ENCODE peak calls at places on chromosomes 13 and 19, in eight cellular contexts. One of them, this sample, is unnamed.

GRCh38 chr13:21675095-21676007 is 4.5 kb downstream of the FGF9 start:
- DNase-seq in A549: no peak
- DNase-seq in lower leg skin: no peak
- DNase-seq in AG04449: no peak
- DNase-seq in colonic mucosa: peak
- DNase-seq in fibroblast of pulmonary artery: no peak
- DNase-seq in IMR-90: no peak
- DNase-seq in fibroblast of lung: no peak
- DNase-seq in this sample: no peak

GRCh38 chr13:77002590-77003190 is 10.8 kb downstream of the CLN5 start:
- DNase-seq in fibroblast of pulmonary artery: peak
- DNase-seq in colonic mucosa: no peak
- DNase-seq in lower leg skin: no peak
- DNase-seq in AG04449: no peak
- DNase-seq in fibroblast of lung: peak
- DNase-seq in A549: peak
- DNase-seq in IMR-90: peak
- DNase-seq in this sample: no peak

GRCh38 chr19:1284293-1284978 is 1.2 kb upstream of the EFNA2 start:
- DNase-seq in A549: no peak
- DNase-seq in IMR-90: no peak
- DNase-seq in lower leg skin: no peak
- DNase-seq in AG04449: no peak
- DNase-seq in colonic mucosa: peak
- DNase-seq in fibroblast of lung: no peak
- DNase-seq in fibroblast of pulmonary artery: no peak
- DNase-seq in this sample: no peak

GRCh38 chr19:15464394-15465385 is at the start of gene RASAL3:
- DNase-seq in A549: no peak
- DNase-seq in AG04449: no peak
- DNase-seq in fibroblast of pulmonary artery: peak
- DNase-seq in lower leg skin: no peak
- DNase-seq in fibroblast of lung: no peak
- DNase-seq in IMR-90: no peak
- DNase-seq in colonic mucosa: peak
- DNase-seq in this sample: no peak

GRCh38 chr13:112762690-112763080 is 72.8 kb downstream of the ATP11A start:
- DNase-seq in fibroblast of pulmonary artery: no peak
- DNase-seq in colonic mucosa: no peak
- DNase-seq in fibroblast of lung: no peak
- DNase-seq in AG04449: no peak
- DNase-seq in A549: no peak
- DNase-seq in IMR-90: no peak
- DNase-seq in lower leg skin: no peak
- DNase-seq in this sample: no peak

GRCh38 chr13:23739597-23739996 is 149.6 kb downstream of the MIPEP start:
- DNase-seq in fibroblast of pulmonary artery: no peak
- DNase-seq in A549: no peak
- DNase-seq in fibroblast of lung: no peak
- DNase-seq in lower leg skin: no peak
- DNase-seq in IMR-90: no peak
- DNase-seq in colonic mucosa: no peak
- DNase-seq in AG04449: no peak
- DNase-seq in this sample: no peak

GRCh38 chr13:110106726-110107125 is 200.2 kb downstream of the COL4A1 start:
- DNase-seq in colonic mucosa: no peak
- DNase-seq in A549: no peak
- DNase-seq in fibroblast of pulmonary artery: peak
- DNase-seq in AG04449: no peak
- DNase-seq in IMR-90: no peak
- DNase-seq in lower leg skin: no peak
- DNase-seq in fibroblast of lung: peak
- DNase-seq in this sample: no peak

GRCh38 chr19:47726467-47726866 is 13.2 kb downstream of the EHD2 start:
- DNase-seq in lower leg skin: no peak
- DNase-seq in colonic mucosa: no peak
- DNase-seq in IMR-90: peak
- DNase-seq in AG04449: no peak
- DNase-seq in fibroblast of lung: peak
- DNase-seq in A549: no peak
- DNase-seq in fibroblast of pulmonary artery: peak
- DNase-seq in this sample: no peak

GRCh38 chr19:43504426-43505185 is at the start of gene PHLDB3:
- DNase-seq in fibroblast of pulmonary artery: no peak
- DNase-seq in A549: no peak
- DNase-seq in AG04449: no peak
- DNase-seq in IMR-90: peak
- DNase-seq in lower leg skin: peak
- DNase-seq in colonic mucosa: peak
- DNase-seq in fibroblast of lung: no peak
- DNase-seq in this sample: no peak

GRCh38 chr19:32877323-32877912 is 7.9 kb upstream of the SLC7A9 start:
- DNase-seq in fibroblast of lung: no peak
- DNase-seq in colonic mucosa: no peak
- DNase-seq in lower leg skin: peak
- DNase-seq in fibroblast of pulmonary artery: no peak
- DNase-seq in IMR-90: no peak
- DNase-seq in A549: no peak
- DNase-seq in AG04449: no peak
- DNase-seq in this sample: no peak

GRCh38 chr19:10193666-10194499 is 870 bp downstream of the DNMT1 start:
- DNase-seq in fibroblast of pulmonary artery: peak
- DNase-seq in AG04449: no peak
- DNase-seq in colonic mucosa: peak
- DNase-seq in fibroblast of lung: peak
- DNase-seq in A549: peak
- DNase-seq in IMR-90: peak
- DNase-seq in lower leg skin: peak
- DNase-seq in this sample: no peak

GRCh38 chr13:48647625-48648024 is 6.1 kb upstream of the CYSLTR2 start:
- DNase-seq in AG04449: no peak
- DNase-seq in A549: no peak
- DNase-seq in fibroblast of lung: no peak
- DNase-seq in fibroblast of pulmonary artery: no peak
- DNase-seq in IMR-90: no peak
- DNase-seq in colonic mucosa: no peak
- DNase-seq in lower leg skin: no peak
- DNase-seq in this sample: no peak

GRCh38 chr13:23086951-23087350 is 93.8 kb upstream of the SGCG start:
- DNase-seq in fibroblast of pulmonary artery: no peak
- DNase-seq in A549: no peak
- DNase-seq in fibroblast of lung: no peak
- DNase-seq in AG04449: no peak
- DNase-seq in IMR-90: no peak
- DNase-seq in lower leg skin: no peak
- DNase-seq in colonic mucosa: no peak
- DNase-seq in this sample: no peak

GRCh38 chr13:20814224-20814910 is 40.6 kb upstream of the EEF1AKMT1 start:
- DNase-seq in A549: peak
- DNase-seq in lower leg skin: peak
- DNase-seq in fibroblast of lung: peak
- DNase-seq in AG04449: peak
- DNase-seq in IMR-90: peak
- DNase-seq in fibroblast of pulmonary artery: peak
- DNase-seq in colonic mucosa: peak
- DNase-seq in this sample: peak

GRCh38 chr13:40389081-40389641 is 277.3 kb downstream of the FOXO1 start:
- DNase-seq in fibroblast of pulmonary artery: no peak
- DNase-seq in IMR-90: no peak
- DNase-seq in fibroblast of lung: no peak
- DNase-seq in lower leg skin: no peak
- DNase-seq in A549: no peak
- DNase-seq in AG04449: no peak
- DNase-seq in colonic mucosa: peak
- DNase-seq in this sample: no peak

GRCh38 chr19:6271721-6272410 is 7.9 kb downstream of the MLLT1 start:
- DNase-seq in colonic mucosa: peak
- DNase-seq in fibroblast of lung: peak
- DNase-seq in IMR-90: peak
- DNase-seq in AG04449: no peak
- DNase-seq in A549: no peak
- DNase-seq in fibroblast of pulmonary artery: peak
- DNase-seq in lower leg skin: peak
- DNase-seq in this sample: peak

GRCh38 chr13:29538625-29538976 is 56.9 kb downstream of the SLC7A1 start:
- DNase-seq in AG04449: no peak
- DNase-seq in fibroblast of pulmonary artery: no peak
- DNase-seq in fibroblast of lung: peak
- DNase-seq in A549: no peak
- DNase-seq in IMR-90: no peak
- DNase-seq in colonic mucosa: no peak
- DNase-seq in lower leg skin: no peak
- DNase-seq in this sample: no peak

GRCh38 chr13:40590112-40590862 is 76.2 kb downstream of the FOXO1 start:
- DNase-seq in A549: no peak
- DNase-seq in fibroblast of pulmonary artery: peak
- DNase-seq in lower leg skin: no peak
- DNase-seq in fibroblast of lung: no peak
- DNase-seq in IMR-90: no peak
- DNase-seq in colonic mucosa: no peak
- DNase-seq in AG04449: no peak
- DNase-seq in this sample: no peak

GRCh38 chr13:114126789-114127472 is 5.5 kb downstream of the RASA3 start:
- DNase-seq in fibroblast of pulmonary artery: no peak
- DNase-seq in colonic mucosa: no peak
- DNase-seq in IMR-90: no peak
- DNase-seq in A549: no peak
- DNase-seq in fibroblast of lung: no peak
- DNase-seq in lower leg skin: no peak
- DNase-seq in AG04449: no peak
- DNase-seq in this sample: no peak

GRCh38 chr13:74253161-74253560 is 119.0 kb upstream of the KLF12 start:
- DNase-seq in IMR-90: no peak
- DNase-seq in A549: no peak
- DNase-seq in fibroblast of lung: no peak
- DNase-seq in fibroblast of pulmonary artery: no peak
- DNase-seq in lower leg skin: no peak
- DNase-seq in AG04449: no peak
- DNase-seq in colonic mucosa: no peak
- DNase-seq in this sample: no peak

GRCh38 chr13:71015021-71015420 is 852.0 kb downstream of the DACH1 start:
- DNase-seq in IMR-90: no peak
- DNase-seq in A549: no peak
- DNase-seq in fibroblast of pulmonary artery: no peak
- DNase-seq in lower leg skin: no peak
- DNase-seq in fibroblast of lung: no peak
- DNase-seq in colonic mucosa: no peak
- DNase-seq in AG04449: no peak
- DNase-seq in this sample: no peak
- H3K4me3 ChIP-seq in IMR-90: no peak
- H3K4me3 ChIP-seq in A549: no peak
- H3K4me3 ChIP-seq in fibroblast of pulmonary artery: no peak
- H3K4me3 ChIP-seq in lower leg skin: no peak
- H3K4me3 ChIP-seq in fibroblast of lung: no peak
- H3K4me3 ChIP-seq in colonic mucosa: no peak
- H3K4me3 ChIP-seq in AG04449: no peak
- H3K4me3 ChIP-seq in this sample: no peak

GRCh38 chr13:33191425-33192221 is 93.9 kb downstream of the STARD13 start:
- DNase-seq in AG04449: no peak
- DNase-seq in fibroblast of lung: peak
- DNase-seq in colonic mucosa: no peak
- DNase-seq in IMR-90: peak
- DNase-seq in lower leg skin: no peak
- DNase-seq in A549: no peak
- DNase-seq in fibroblast of pulmonary artery: no peak
- DNase-seq in this sample: no peak
- TF ChIP-seq CTCF in AG04449: no peak
- TF ChIP-seq CTCF in fibroblast of lung: no peak
- TF ChIP-seq CTCF in colonic mucosa: no peak
- TF ChIP-seq CTCF in IMR-90: no peak
- TF ChIP-seq CTCF in lower leg skin: no peak
- TF ChIP-seq CTCF in A549: no peak
- TF ChIP-seq CTCF in fibroblast of pulmonary artery: no peak
- TF ChIP-seq CTCF in this sample: no peak

DNA sequence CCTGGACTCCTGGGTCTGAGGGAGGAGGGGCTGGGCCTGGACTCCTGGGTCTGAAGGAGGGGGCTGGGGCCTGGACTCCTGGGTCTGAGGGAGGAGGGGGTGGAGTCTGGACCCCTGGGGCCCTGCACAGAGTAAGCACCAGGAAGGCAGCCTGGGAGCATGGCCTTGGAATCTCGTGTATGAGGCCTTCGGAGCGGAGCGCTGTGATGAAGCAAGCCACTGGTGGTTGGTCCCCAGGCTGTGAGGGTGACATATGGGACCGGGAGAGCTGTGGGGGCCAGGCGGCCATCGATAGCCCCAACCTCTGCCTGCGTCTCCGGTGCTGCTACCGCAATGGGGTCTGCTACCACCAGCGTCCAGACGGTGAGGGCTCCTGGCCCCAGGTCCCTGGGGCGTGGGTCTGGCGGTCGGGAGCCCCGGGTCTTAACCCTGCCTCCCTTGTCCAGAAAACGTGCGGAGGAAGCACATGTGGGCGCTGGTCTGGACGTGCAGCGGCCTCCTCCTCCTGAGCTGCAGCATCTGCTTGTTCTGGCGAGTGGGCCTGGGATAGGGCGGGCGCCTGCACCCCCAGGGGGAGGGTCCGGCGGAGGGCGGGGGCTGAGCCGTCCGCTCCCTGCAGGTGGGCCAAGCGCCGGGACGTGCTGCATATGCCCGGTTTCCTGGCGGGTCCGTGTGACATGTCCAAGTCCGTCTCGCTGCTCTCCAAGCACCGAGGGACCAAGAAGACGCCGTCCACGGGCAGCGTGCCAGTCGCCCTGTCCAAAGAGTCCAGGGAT is 918 bp downstream of the TMEM190 start:
- DNase-seq in IMR-90: no peak
- DNase-seq in A549: no peak
- DNase-seq in AG04449: no peak
- DNase-seq in fibroblast of lung: no peak
- DNase-seq in lower leg skin: no peak
- DNase-seq in fibroblast of pulmonary artery: no peak
- DNase-seq in colonic mucosa: no peak
- DNase-seq in this sample: no peak
- H3K4me3 ChIP-seq in IMR-90: no peak
- H3K4me3 ChIP-seq in A549: no peak
- H3K4me3 ChIP-seq in AG04449: no peak
- H3K4me3 ChIP-seq in fibroblast of lung: no peak
- H3K4me3 ChIP-seq in lower leg skin: no peak
- H3K4me3 ChIP-seq in fibroblast of pulmonary artery: no peak
- H3K4me3 ChIP-seq in colonic mucosa: no peak
- H3K4me3 ChIP-seq in this sample: no peak

DNA sequence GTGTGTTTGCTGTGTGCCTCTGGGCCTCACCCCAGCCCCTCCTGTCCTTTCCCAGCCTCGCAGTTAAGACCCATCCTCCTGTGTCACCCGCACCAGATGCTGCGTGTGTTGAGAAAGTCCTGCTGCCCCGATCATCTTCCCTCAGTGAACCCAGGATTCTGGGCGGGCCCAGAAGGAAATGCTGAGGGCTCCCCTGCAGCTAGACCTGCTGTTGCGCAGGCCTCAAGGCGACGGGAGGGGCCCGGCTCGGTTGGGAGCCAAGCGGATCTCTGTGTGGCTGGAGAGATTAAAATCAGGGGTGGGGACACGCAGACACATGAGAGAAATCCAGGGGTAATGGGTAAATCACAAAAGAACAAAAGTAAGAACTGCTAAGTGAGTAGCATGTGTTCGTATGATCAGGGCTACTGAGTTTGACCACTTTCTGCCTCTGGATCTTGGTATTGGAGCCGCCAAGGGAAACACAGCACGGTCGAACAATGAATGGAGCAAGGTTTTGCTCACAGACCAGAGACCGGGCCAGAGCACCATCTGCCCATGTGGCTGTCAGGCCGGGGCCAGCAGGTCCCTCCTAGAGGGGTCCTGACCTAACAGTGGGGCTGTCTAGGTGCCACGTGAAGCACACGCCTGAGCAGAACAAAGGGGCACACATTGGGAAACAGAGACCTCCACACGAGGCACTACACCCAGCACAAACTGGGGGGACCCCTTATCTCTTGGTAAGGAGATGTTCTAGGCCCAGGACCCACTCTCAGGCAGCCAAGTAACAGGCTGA is 7.1 kb downstream of the ZSCAN1 start:
- DNase-seq in A549: no peak
- DNase-seq in fibroblast of pulmonary artery: no peak
- DNase-seq in fibroblast of lung: no peak
- DNase-seq in IMR-90: no peak
- DNase-seq in lower leg skin: no peak
- DNase-seq in AG04449: no peak
- DNase-seq in colonic mucosa: no peak
- DNase-seq in this sample: no peak
- TF ChIP-seq CTCF in A549: no peak
- TF ChIP-seq CTCF in fibroblast of pulmonary artery: no peak
- TF ChIP-seq CTCF in fibroblast of lung: no peak
- TF ChIP-seq CTCF in IMR-90: no peak
- TF ChIP-seq CTCF in lower leg skin: no peak
- TF ChIP-seq CTCF in AG04449: no peak
- TF ChIP-seq CTCF in colonic mucosa: no peak
- TF ChIP-seq CTCF in this sample: no peak

This sample was measured in AG09309.